ENCODE peak calls at places on chromosome X, in five cellular contexts. T is progenitor cell of endocrine pancreas, W is RWPE2, H is Calu3, V is type B pancreatic cell. U is an unnamed sample.

GRCh38 chrX:119468930-119469635 is 839 bp downstream of the SLC25A5 start:
- DNase-seq in T (peak; percentile 77), W (peak; percentile 69), H (peak; percentile 93), V (peak; percentile 88), U (peak; percentile 90)

GRCh38 chrX:43566170-43566569 is 89.9 kb upstream of the MAOA start:
- DNase-seq in T (no peak), W (no peak), H (no peak), V (no peak), U (no peak)

GRCh38 chrX:12974217-12974796 is 603 bp upstream of the TMSB4X start:
- DNase-seq in T (no peak), W (no peak), H (peak; percentile 76), V (peak; percentile 74), U (peak; percentile 67)

GRCh38 chrX:12672362-12673106 is 118.7 kb upstream of the PRPS2 start:
- DNase-seq in T (no peak), W (no peak), H (no peak), V (no peak), U (no peak)

GRCh38 chrX:108036298-108036973 is 8.4 kb upstream of the VSIG1 start:
- DNase-seq in T (no peak), W (no peak), H (peak; percentile 44), V (no peak), U (no peak)

GRCh38 chrX:13717697-13718483 is 16.5 kb downstream of the TRAPPC2 start:
- DNase-seq in T (no peak), W (no peak), H (no peak), V (no peak), U (no peak)

GRCh38 chrX:129785160-129785947 is 5.6 kb downstream of the SASH3 start:
- DNase-seq in T (no peak), W (no peak), H (no peak), V (no peak), U (no peak)

GRCh38 chrX:56727531-56727930 is 1.5 kb upstream of the NBDY start:
- DNase-seq in T (no peak), W (no peak), H (no peak), V (no peak), U (no peak)

GRCh38 chrX:43500996-43501694 is 155.0 kb upstream of the MAOA start:
- DNase-seq in T (no peak), W (no peak), H (no peak), V (no peak), U (no peak)

GRCh38 chrX:37437160-37437559 is 88.0 kb downstream of the PRRG1 start:
- DNase-seq in T (no peak), W (no peak), H (no peak), V (no peak), U (no peak)

GRCh38 chrX:138754861-138755260 is 43.3 kb upstream of the FGF13 start:
- DNase-seq in T (no peak), W (no peak), H (no peak), V (no peak), U (no peak)

GRCh38 chrX:120446503-120446902 is 22.6 kb downstream of the LAMP2 start:
- DNase-seq in T (no peak), W (no peak), H (no peak), V (no peak), U (no peak)

GRCh38 chrX:131677655-131678628 is 134.1 kb downstream of the OR13H1 start:
- DNase-seq in T (peak; percentile 56), W (no peak), H (peak; percentile 50), V (no peak), U (peak; percentile 49)

GRCh38 chrX:10579018-10579752 is 41.2 kb downstream of the MID1 start:
- DNase-seq in T (no peak), W (no peak), H (peak; percentile 39), V (no peak), U (no peak)

GRCh38 chrX:20477836-20478532 is 211.3 kb upstream of the RPS6KA3 start:
- DNase-seq in T (no peak), W (no peak), H (no peak), V (no peak), U (no peak)

GRCh38 chrX:48683411-48683982 is at the start of gene WAS:
- DNase-seq in T (no peak), W (no peak), H (no peak), V (no peak), U (no peak)

GRCh38 chrX:24081661-24082154 is 27.0 kb downstream of the EIF2S3 start:
- DNase-seq in T (no peak), W (peak; percentile 40), H (peak; percentile 77), V (no peak), U (peak; percentile 58)
- TF ChIP-seq CTCF in T (peak; percentile 51), W (peak; percentile 65), H (no peak), V (peak; percentile 57), U (no peak)

DNA sequence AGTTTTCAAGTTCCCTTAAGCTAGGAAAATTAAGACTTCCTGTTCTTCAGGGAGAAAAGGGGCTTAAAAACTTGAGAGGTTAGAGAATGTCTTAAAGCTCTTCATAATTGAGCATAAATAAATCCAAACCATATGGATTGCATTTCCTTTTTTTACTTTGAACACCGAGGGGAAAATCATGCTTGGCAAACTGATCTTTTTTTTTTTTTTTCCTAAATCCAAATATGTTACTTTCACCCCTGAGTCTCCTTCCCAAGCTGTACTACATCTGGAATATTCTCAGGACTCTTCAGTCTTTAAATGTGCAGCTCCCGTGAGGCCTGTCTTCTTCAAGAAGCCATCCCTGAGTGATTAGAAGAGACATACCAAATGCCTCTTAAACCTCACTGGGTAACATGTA is 106.8 kb downstream of the AGTR2 start:
- DNase-seq in T (no peak), W (no peak), H (no peak), V (no peak), U (no peak)
- TF ChIP-seq CTCF in T (no peak), W (no peak), H (no peak), V (no peak), U (no peak)

GRCh38 chrX:30821116-30821515 is 67.9 kb downstream of the TAB3 start:
- DNase-seq in T (no peak), W (no peak), H (no peak), V (no peak), U (no peak)
- TF ChIP-seq CTCF in T (no peak), W (no peak), H (no peak), V (no peak), U (no peak)

DNA sequence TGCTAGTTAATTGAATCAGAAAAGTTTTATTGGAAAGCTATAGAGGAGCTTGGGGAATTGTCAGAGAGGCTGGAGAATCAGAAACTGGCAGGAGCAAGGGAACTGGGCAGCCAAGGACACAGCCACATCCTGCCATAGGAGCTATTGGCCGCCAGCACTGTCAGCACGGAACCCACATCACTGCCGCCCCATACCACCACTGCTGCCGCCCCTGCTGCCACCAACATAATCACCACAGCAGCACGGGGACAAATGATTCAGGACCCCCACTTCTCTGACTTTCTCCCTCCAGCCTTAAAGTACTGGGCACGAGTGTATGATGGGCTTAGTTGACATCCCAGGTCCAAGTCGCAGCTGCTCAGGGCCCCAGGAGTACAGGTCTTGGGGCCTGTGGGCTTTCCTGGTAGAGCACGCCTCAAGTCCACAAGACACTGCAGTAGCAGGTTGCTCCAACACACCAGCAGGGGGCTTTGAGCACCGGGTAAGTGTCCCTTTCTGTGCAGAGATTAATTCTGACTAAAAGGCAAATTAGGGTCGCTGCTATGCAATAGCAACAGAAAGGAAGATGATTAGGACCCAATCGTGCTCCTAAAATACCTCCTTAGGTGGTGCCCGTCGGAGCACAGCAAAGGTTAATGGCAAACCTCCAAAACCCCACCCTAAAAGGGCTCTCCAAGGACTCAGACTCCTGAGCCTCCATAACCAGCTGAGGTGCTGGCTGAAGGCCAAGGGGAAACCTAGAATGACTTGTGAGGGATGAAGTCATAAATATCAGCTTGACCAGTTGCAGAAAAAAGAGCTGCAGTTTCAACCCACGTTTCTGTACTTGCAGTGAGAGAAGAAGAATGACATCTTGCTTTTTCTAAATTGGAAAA is 6.8 kb downstream of the PJA1 start:
- DNase-seq in T (no peak), W (no peak), H (peak; percentile 74), V (peak; percentile 44), U (peak; percentile 54)
- TF ChIP-seq CTCF in T (peak; percentile 62), W (peak; percentile 33), H (peak; percentile 58), V (peak; percentile 72), U (peak; percentile 58)